ENCODE peak calls at places on chromosomes 6 and 20, in four cellular contexts. One of them, this sample, is unnamed.

GRCh38 chr6:107658920-107659879 is 164.9 kb downstream of the SCML4 start:
- DNase-seq in HAP-1: no peak
- DNase-seq in K562: no peak
- DNase-seq in left lung: no peak
- DNase-seq in this sample: no peak

GRCh38 chr20:36527331-36528125 is 13.8 kb upstream of the MYL9 start:
- DNase-seq in HAP-1: no peak
- DNase-seq in K562: no peak
- DNase-seq in left lung: no peak
- DNase-seq in this sample: no peak

GRCh38 chr6:45378324-45378926 is 691 bp upstream of the SUPT3H start:
- DNase-seq in HAP-1: no peak
- DNase-seq in K562: no peak
- DNase-seq in left lung: peak; percentile 43
- DNase-seq in this sample: no peak

GRCh38 chr20:21229163-21229562 is 74.0 kb upstream of the XRN2 start:
- DNase-seq in HAP-1: no peak
- DNase-seq in K562: no peak
- DNase-seq in left lung: no peak
- DNase-seq in this sample: no peak

GRCh38 chr6:106182455-106182854 is 96.3 kb downstream of the PRDM1 start:
- DNase-seq in HAP-1: no peak
- DNase-seq in K562: no peak
- DNase-seq in left lung: no peak
- DNase-seq in this sample: no peak

GRCh38 chr6:133408543-133408942 is 167.4 kb downstream of the EYA4 start:
- DNase-seq in HAP-1: no peak
- DNase-seq in K562: no peak
- DNase-seq in left lung: no peak
- DNase-seq in this sample: no peak

GRCh38 chr6:166839569-166839968 is 116.8 kb downstream of the RNASET2 start:
- DNase-seq in HAP-1: no peak
- DNase-seq in K562: no peak
- DNase-seq in left lung: no peak
- DNase-seq in this sample: no peak

GRCh38 chr20:14064921-14065320 is 69.6 kb downstream of the MACROD2 start:
- DNase-seq in HAP-1: no peak
- DNase-seq in K562: no peak
- DNase-seq in left lung: no peak
- DNase-seq in this sample: no peak

GRCh38 chr20:59412896-59413295 is 112.5 kb downstream of the EDN3 start:
- DNase-seq in HAP-1: no peak
- DNase-seq in K562: no peak
- DNase-seq in left lung: no peak
- DNase-seq in this sample: no peak

GRCh38 chr6:152063170-152063921 is 255.9 kb downstream of the ESR1 start:
- DNase-seq in HAP-1: no peak
- DNase-seq in K562: no peak
- DNase-seq in left lung: no peak
- DNase-seq in this sample: no peak

GRCh38 chr6:31791324-31792089 is 4.0 kb downstream of the VARS1 start:
- DNase-seq in HAP-1: peak; percentile 85
- DNase-seq in K562: peak; percentile 85
- DNase-seq in left lung: no peak
- DNase-seq in this sample: no peak

GRCh38 chr6:150883521-150883920 is 18.0 kb downstream of the MTHFD1L start:
- DNase-seq in HAP-1: no peak
- DNase-seq in K562: no peak
- DNase-seq in left lung: no peak
- DNase-seq in this sample: no peak

GRCh38 chr20:50026746-50027575 is 44.2 kb downstream of the SNAI1 start:
- DNase-seq in HAP-1: no peak
- DNase-seq in K562: no peak
- DNase-seq in left lung: no peak
- DNase-seq in this sample: no peak

GRCh38 chr6:148866657-148867268 is 119.9 kb downstream of the UST start:
- DNase-seq in HAP-1: no peak
- DNase-seq in K562: no peak
- DNase-seq in left lung: no peak
- DNase-seq in this sample: no peak

GRCh38 chr20:9660236-9660868 is 146.0 kb downstream of the LAMP5 start:
- DNase-seq in HAP-1: peak; percentile 55
- DNase-seq in K562: peak; percentile 3
- DNase-seq in left lung: no peak
- DNase-seq in this sample: no peak

GRCh38 chr20:38931984-38932383 is 5.8 kb downstream of the FAM83D start:
- DNase-seq in HAP-1: no peak
- DNase-seq in K562: no peak
- DNase-seq in left lung: no peak
- DNase-seq in this sample: no peak

DNA sequence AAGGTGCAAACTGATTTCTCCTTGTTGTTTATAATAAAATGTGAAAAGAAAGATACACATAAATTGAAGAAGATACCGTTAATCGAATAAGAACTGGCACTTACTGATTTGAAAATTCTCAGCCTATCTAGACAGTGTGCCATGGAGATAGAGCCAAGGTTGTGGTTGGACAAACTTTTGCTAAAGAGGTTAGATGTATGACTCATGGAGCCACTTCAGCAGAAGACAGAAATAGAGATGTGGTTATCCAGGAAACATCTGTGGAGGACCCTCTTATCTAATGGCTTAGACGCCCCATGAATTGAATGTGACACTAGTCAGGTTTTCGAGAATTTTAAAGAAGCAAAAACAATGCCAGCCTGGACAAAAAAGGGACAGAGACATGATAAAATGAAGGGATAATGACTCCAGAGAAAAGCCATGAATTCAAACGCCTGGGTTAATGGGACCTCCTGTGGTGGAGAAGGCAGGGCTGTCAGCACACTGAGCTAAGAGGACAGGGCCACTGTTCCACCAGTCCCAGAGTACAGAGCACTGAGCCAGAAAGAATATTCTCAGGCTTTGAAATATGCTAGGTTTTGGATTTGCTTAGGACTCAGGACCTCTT is 280.5 kb downstream of the CLVS2 start:
- DNase-seq in HAP-1: no peak
- DNase-seq in K562: peak; percentile 59
- DNase-seq in left lung: no peak
- DNase-seq in this sample: no peak
- H3K4me3 ChIP-seq in HAP-1: no peak overlapping the region
- H3K4me3 ChIP-seq in K562: no peak overlapping the region
- H3K4me3 ChIP-seq in left lung: no peak overlapping the region
- H3K4me3 ChIP-seq in this sample: no peak overlapping the region

DNA sequence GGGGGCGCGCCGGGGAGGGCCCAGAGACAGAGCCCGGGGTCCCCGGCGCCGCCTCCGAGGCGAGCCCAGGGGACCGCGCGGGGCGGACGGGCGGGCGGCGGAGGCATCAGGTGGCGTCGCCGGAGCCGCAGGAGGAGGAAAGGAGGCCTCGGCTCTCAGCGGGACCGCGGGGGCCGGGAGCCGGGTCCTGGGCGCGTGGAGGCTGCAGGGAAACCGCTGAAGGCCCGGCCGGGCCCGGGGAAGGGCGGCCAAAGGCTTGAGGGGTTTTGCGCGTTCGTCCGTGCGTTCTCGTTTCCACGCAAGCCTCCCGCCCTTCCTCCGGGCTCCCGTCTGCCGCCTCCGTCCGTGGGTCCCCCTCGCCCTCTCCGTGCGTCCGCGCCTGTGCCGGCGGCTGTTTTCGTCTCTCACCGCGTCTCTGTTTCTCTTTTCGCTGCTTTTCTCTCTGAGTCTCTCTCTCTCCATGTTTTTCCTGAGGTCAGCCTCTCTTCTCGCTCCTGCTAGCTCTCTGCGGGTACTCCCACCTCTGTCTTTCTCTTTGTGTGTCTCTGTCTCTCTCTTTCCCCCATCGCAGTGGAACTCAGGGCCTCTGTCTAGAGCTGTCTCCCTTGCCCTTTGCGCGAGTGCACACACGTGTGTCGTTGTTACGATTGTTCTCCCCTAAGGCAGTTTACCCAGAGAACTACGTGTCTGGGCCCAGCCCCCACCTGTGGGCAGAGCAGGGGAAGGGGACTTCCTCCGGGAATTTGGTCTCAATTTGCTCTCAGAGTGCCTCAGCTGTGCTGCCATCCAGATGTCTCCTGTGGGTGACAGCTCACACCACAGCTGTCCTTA is 2.1 kb downstream of the IRF4 start:
- DNase-seq in HAP-1: no peak
- DNase-seq in K562: no peak
- DNase-seq in left lung: no peak
- DNase-seq in this sample: no peak
- H3K4me3 ChIP-seq in HAP-1: no peak overlapping the region
- H3K4me3 ChIP-seq in K562: no peak overlapping the region
- H3K4me3 ChIP-seq in left lung: peak overlapping the region; percentile 34
- H3K4me3 ChIP-seq in this sample: peak overlapping the region; percentile 77

DNA sequence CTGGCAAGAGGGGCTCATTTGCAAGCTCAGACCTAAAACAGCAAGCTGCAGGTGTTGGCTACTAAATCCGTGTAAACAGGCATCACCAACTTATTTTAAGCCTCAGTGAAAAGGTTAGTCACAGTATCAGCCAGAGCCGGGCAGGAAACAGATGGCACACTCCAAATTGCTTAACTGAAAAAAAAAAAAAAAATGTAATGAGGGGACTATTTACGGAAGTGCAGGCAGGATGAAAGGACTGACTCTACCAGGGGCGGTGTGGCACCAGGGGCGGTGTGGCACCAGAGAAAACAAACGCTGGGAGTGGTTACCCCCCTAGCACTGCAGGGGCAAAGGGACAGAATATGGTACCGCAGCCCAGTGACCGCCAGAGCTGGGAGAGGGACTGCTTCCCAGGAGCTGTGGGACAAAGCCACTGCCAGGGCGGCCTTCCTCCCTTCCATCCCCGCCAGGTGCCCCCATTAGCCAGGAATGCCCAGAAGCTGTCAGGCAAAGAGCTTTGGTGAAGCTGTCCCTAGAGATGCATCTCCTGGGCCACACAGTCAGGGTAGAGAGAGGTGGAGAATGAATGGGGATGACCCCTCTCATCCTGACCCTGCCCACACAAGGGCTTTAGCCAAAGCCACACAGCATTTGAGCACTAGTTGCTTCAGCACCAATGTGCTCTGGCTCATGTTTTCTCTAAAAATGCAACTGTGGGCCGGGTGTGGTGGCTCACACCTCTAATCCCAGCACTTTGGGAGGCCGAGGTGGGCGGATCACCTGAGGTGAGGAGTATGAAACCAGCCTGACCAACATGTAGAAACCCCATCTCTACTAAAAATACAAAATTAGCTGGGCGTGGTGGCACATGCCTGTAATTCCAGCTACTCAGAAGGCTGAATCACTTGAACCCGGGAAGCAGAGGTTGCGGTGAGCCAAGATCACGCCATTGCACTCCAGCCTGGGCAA is 39.6 kb upstream of the GFOD1 start:
- DNase-seq in HAP-1: no peak
- DNase-seq in K562: no peak
- DNase-seq in left lung: peak; percentile 48
- DNase-seq in this sample: peak; percentile 19
- H3K4me3 ChIP-seq in HAP-1: no peak overlapping the region
- H3K4me3 ChIP-seq in K562: no peak overlapping the region
- H3K4me3 ChIP-seq in left lung: no peak overlapping the region
- H3K4me3 ChIP-seq in this sample: no peak overlapping the region

DNA sequence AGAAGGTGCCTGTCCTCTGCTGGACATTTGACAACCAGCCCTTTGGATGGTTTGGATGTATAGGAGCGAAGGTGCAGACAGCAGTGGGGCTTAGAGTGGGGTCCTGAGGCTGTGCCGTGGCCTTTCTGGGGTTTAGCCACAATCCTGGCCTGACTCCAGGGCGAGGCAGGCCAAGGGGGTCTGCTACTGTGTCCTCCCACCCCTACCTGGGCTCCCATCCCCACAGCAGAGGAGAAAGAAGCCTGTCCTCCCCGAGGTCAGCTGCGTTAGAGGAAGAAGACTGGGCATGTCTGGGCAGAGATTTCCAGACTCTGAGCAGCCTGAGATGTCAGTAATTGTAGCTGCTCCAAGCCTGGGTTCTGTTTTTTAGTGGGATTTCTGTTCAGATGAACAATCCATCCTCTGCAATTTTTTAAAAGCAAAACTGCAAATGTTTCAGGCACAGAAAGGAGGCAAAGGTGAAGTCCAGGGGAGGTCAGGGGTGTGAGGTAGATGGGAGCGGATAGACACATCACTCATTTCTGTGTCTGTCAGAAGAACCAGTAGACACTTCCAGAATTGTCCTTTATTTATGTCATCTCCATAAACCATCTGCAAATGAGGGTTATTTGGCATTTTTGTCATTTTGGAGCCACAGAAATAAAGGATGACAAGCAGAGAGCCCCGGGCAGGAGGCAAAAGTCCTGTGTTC is 1.3 kb upstream of the CDKN1A start:
- DNase-seq in HAP-1: no peak
- DNase-seq in K562: no peak
- DNase-seq in left lung: no peak
- DNase-seq in this sample: no peak
- H3K4me3 ChIP-seq in HAP-1: no peak overlapping the region
- H3K4me3 ChIP-seq in K562: no peak overlapping the region
- H3K4me3 ChIP-seq in left lung: no peak overlapping the region
- H3K4me3 ChIP-seq in this sample: no peak overlapping the region

GRCh38 chr20:32541917-32542615 is 43.1 kb downstream of the NOL4L start:
- DNase-seq in HAP-1: no peak
- DNase-seq in K562: no peak
- DNase-seq in left lung: no peak
- DNase-seq in this sample: no peak
- H3K4me3 ChIP-seq in HAP-1: no peak overlapping the region
- H3K4me3 ChIP-seq in K562: no peak overlapping the region
- H3K4me3 ChIP-seq in left lung: no peak overlapping the region
- H3K4me3 ChIP-seq in this sample: no peak overlapping the region

DNA sequence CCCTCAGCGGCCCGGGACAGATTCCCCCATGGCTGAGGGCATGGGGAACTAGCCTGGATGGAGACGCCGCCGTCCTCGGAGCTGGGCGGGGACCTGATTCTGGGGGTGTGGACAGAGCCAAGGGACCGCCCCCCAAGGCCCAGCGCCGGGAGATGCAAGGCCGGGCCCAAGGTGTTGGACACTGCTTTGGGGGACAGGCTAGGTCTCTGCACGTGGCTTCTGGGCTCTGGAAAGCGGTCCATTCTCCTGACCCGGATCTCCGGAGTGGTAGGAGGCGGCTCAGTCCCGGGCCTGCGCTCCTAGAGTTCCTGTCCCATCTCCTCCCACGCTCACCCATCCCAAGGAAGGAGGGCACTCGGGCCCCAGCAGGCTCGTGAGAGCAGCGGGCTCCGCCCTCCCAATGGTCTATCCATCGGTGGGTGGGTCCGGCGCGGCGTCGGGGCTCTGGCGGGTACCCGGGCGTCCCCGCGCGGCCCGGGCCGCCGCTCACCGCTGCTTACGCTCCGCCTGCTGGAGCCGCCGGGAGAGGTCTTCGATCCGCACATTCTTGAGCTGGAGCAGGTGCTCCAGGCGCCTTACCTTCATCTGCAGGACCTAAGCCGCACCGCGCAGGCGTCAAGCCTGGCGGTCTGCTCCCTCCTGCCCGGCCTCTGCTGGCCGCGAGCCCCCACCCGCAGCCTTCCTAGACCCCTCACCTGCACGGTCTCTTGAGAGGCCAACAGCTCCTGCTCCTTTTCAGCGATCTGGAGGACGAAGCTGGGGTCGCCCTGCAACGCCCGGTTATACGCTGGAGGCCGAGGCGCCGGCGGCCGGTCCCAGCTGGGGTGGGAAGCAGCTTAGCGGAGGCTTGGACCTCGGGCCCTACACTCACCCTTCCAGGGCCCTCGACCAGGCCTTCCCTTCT is 3.3 kb downstream of the SPEF1 start:
- DNase-seq in HAP-1: no peak
- DNase-seq in K562: no peak
- DNase-seq in left lung: peak; percentile 83
- DNase-seq in this sample: no peak
- H3K4me3 ChIP-seq in HAP-1: no peak overlapping the region
- H3K4me3 ChIP-seq in K562: no peak overlapping the region
- H3K4me3 ChIP-seq in left lung: peak overlapping the region; percentile 51
- H3K4me3 ChIP-seq in this sample: peak overlapping the region; percentile 74

GRCh38 chr6:13238640-13239216 is 89.6 kb downstream of the TBC1D7 start:
- DNase-seq in HAP-1: no peak
- DNase-seq in K562: no peak
- DNase-seq in left lung: no peak
- DNase-seq in this sample: no peak
- H3K4me3 ChIP-seq in HAP-1: no peak overlapping the region
- H3K4me3 ChIP-seq in K562: no peak overlapping the region
- H3K4me3 ChIP-seq in left lung: no peak overlapping the region
- H3K4me3 ChIP-seq in this sample: no peak overlapping the region